ENCODE peak calls at places on chromosomes 7 and 10, in seven cellular contexts. D, E, V, C, O, Z and T are unnamed samples.

GRCh38 chr10:37896436-37896835 is 39.0 kb upstream of the ZNF248 start:
- DNase-seq in D (no peak), E (no peak), V (no peak), C (no peak), O (no peak), Z (no peak), T (no peak)

GRCh38 chr10:124646483-124647352 is 97.5 kb downstream of the FAM53B start:
- DNase-seq in D (no peak), E (no peak), V (peak; percentile 83), C (no peak), O (peak; percentile 88), Z (peak; percentile 81), T (no peak)

GRCh38 chr7:17852361-17852760 is 87.9 kb downstream of the SNX13 start:
- DNase-seq in D (no peak), E (no peak), V (no peak), C (no peak), O (no peak), Z (no peak), T (no peak)

GRCh38 chr7:132575336-132575986 is 809 bp downstream of the PLXNA4 start:
- DNase-seq in D (no peak), E (peak; percentile 82), V (peak; percentile 65), C (no peak), O (peak; percentile 68), Z (peak; percentile 73), T (no peak)

GRCh38 chr10:12327074-12327473 is 22.3 kb upstream of the CAMK1D start:
- DNase-seq in D (no peak), E (no peak), V (no peak), C (no peak), O (no peak), Z (no peak), T (no peak)

GRCh38 chr7:111918461-111918860 is 287.7 kb downstream of the DOCK4 start:
- DNase-seq in D (no peak), E (no peak), V (no peak), C (no peak), O (no peak), Z (no peak), T (no peak)

GRCh38 chr10:32207544-32207943 is 139.4 kb downstream of the EPC1 start:
- DNase-seq in D (peak; percentile 24), E (peak; percentile 60), V (peak; percentile 24), C (no peak), O (no peak), Z (peak; percentile 73), T (no peak)

GRCh38 chr7:110421490-110422241 is 669.3 kb upstream of the LRRN3 start:
- DNase-seq in D (no peak), E (no peak), V (no peak), C (no peak), O (no peak), Z (no peak), T (no peak)

GRCh38 chr10:98611432-98611831 is 164.7 kb upstream of the HPS1 start:
- DNase-seq in D (no peak), E (no peak), V (no peak), C (no peak), O (no peak), Z (peak; percentile 20), T (no peak)

GRCh38 chr7:111071556-111071955 is 19.4 kb upstream of the LRRN3 start:
- DNase-seq in D (no peak), E (no peak), V (no peak), C (no peak), O (no peak), Z (no peak), T (no peak)

GRCh38 chr7:37570145-37570544 is 113.4 kb upstream of the GPR141 start:
- DNase-seq in D (no peak), E (no peak), V (no peak), C (no peak), O (no peak), Z (no peak), T (no peak)

GRCh38 chr7:7428806-7429205 is 106.9 kb downstream of the COL28A1 start:
- DNase-seq in D (no peak), E (no peak), V (no peak), C (no peak), O (no peak), Z (peak; percentile 62), T (no peak)

GRCh38 chr10:103757531-103758293 is 97.7 kb downstream of the SH3PXD2A start:
- DNase-seq in D (peak; percentile 33), E (no peak), V (peak; percentile 67), C (no peak), O (peak; percentile 75), Z (peak; percentile 77), T (no peak)

DNA sequence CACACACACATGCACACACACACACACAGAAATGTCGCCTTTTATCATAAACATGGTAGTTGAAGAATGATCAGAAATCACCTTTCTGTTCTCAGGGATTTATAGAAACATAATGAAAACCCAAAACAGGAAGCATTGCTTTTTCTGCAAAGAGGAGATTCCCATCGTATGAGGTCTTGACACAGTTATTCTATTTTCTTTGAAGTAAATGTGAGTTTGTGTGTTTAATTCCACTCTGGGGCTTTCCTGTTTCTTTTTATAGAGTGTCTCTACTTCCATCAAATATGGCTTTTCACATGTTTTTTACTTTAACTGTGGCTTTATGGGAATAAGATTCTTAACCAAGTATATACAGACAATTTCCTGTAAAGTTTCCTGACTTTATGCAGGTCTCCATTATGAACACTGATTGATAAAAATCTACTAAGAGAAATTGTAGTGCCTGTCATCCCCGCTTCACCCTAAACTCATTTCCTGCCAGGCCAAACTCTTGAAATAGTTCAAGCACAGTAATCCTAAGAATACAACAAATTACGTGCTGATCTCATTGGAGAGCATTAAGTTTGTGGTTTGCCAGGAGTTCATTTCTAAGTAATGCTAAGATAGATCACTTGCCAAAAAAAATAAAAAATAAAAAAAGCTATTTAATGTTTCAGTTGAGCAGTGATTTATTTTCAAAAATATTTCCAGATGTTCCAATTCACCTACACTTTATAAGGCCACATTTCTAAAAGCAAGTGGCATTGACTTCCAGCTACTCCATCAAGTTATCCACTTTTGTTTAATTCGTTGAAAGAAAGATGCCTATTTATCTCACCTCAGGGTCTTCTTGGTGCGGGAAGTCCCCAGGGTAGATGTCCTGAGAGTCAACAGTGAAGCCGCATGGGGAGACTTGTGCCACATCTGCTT is 52.3 kb upstream of the SEC61G start:
- DNase-seq in D (no peak), E (no peak), V (no peak), C (no peak), O (no peak), Z (peak; percentile 79), T (no peak)
- H3K4me3 ChIP-seq in D (no peak overlapping the region), E (no peak overlapping the region), V (no peak overlapping the region), C (no peak overlapping the region), O (no peak overlapping the region), Z (peak overlapping the region; percentile 18), T (no peak overlapping the region)

DNA sequence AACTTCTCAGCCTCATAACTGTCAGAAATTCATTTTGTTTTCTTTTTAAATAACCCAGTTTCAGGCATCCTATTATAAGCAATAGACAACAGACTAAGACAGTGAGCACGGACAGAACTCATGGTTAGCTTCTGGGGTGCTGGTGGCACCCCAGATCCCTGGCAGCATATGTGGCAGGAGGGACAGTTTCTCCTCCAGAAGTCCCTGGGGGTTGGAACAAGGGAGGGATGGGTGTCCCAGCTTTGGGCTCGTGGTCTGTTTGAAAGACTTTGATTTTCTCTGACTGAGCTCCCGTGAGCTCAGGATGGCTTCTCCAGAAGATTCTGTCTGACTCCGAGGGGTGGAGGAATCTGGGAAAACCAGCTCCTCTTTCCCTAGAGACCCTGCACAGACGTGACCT is 421.0 kb downstream of the GLRX3 start:
- DNase-seq in D (no peak), E (no peak), V (no peak), C (no peak), O (no peak), Z (no peak), T (no peak)
- H3K9me3 ChIP-seq in D (no peaks in the 10 kb centered on the region), E (no peaks in the 10 kb centered on the region), V (no peaks in the 10 kb centered on the region), C (no peaks in the 10 kb centered on the region), O (no peaks in the 10 kb centered on the region), Z (no peaks in the 10 kb centered on the region), T (no peaks in the 10 kb centered on the region)

DNA sequence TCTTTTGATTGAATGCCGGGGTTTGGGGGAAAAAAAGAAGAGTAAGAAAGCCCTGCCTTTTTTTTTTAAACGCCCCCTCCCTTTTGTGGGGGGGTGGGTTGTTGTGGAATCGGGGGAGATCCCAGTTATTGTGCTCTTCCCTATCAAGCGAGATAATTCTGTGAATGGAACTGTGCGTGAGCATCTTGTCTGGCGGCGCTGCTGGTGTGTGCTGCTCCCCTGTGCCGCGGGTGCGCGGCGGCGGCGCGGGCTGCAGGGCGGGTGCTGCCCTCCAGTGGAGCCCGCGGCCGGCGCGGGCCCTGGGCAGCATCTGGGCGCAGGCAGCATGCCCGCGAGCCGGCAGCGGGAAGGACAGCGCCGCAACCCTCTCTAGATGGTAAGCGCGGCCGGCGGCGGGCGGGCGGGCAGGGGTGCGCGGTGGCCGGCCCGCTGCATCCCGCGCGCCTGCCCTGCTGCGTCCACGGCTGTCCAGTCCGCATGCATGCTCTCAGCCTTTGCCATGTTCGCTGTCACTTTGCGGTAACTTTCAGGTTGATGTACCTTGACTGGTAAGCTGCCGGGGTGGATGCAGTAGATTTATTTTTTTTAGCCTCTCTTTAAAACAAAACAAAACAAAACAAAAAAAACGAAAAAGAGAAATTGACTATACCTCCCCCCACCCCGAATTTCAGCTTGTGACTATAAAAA is 176.6 kb downstream of the TCF7L2 start:
- DNase-seq in D (peak; percentile 1), E (peak; percentile 96), V (peak; percentile 55), C (peak; percentile 89), O (peak; percentile 83), Z (peak; percentile 95), T (no peak)
- H3K4me3 ChIP-seq in D (no peak overlapping the region), E (peak overlapping the region; percentile 48), V (peak overlapping the region; percentile 24), C (peak overlapping the region; percentile 73), O (peak overlapping the region; percentile 42), Z (peak overlapping the region; percentile 77), T (peak overlapping the region; percentile 44)

DNA sequence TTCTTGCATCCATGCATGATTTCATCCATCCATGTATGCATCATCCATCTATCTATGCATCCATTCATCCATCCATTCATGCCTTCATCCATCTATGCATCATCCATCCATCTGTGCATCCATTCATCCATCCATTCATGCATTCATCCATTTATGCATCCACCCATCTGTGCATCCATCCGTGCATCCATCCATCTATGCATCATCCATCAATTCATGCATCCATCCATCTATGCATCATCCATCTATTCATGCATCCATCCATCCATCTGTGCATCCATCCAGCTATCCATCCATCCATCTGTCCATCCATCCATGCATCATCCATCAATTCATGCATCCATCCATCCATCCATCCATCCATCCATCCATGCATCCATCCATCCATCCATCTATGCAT is 131.3 kb downstream of the DYNC2I1 start:
- DNase-seq in D (no peak), E (no peak), V (no peak), C (no peak), O (no peak), Z (no peak), T (no peak)
- H3K9me3 ChIP-seq in D (peaks cover under 1% of the 10 kb centered on the region), E (peaks cover 4% of the 10 kb centered on the region), V (peaks cover 19% of the 10 kb centered on the region), C (peaks cover 11% of the 10 kb centered on the region), O (peaks cover 6% of the 10 kb centered on the region), Z (no peaks in the 10 kb centered on the region), T (peaks cover 7% of the 10 kb centered on the region)

GRCh38 chr10:102651455-102652169 is 7.3 kb downstream of the TRIM8 start:
- DNase-seq in D (no peak), E (no peak), V (no peak), C (no peak), O (peak; percentile 53), Z (no peak), T (no peak)
- H3K4me3 ChIP-seq in D (no peak overlapping the region), E (no peak overlapping the region), V (no peak overlapping the region), C (peak overlapping the region; percentile 28), O (no peak overlapping the region), Z (no peak overlapping the region), T (no peak overlapping the region)